ENCODE peak calls at places on chromosomes 11 and 22, in four cellular contexts. One of them, this sample, is unnamed.

GRCh38 chr22:36350751-36351594 is 36.8 kb downstream of the MYH9 start:
- DNase-seq in H1: no peak
- DNase-seq in HepG2: peak; percentile 91
- DNase-seq in K562: no peak
- DNase-seq in this sample: no peak

GRCh38 chr11:19768815-19769214 is 56.2 kb downstream of the NAV2 start:
- DNase-seq in H1: no peak
- DNase-seq in HepG2: no peak
- DNase-seq in K562: no peak
- DNase-seq in this sample: no peak

GRCh38 chr11:101553891-101554292 is 29.9 kb downstream of the TRPC6 start:
- DNase-seq in H1: no peak
- DNase-seq in HepG2: no peak
- DNase-seq in K562: no peak
- DNase-seq in this sample: peak; percentile 50

GRCh38 chr11:119993732-119994131 is 144.2 kb downstream of the TRIM29 start:
- DNase-seq in H1: no peak
- DNase-seq in HepG2: no peak
- DNase-seq in K562: no peak
- DNase-seq in this sample: no peak

GRCh38 chr22:19932367-19933206 is 9.0 kb upstream of the COMT start:
- DNase-seq in H1: no peak
- DNase-seq in HepG2: no peak
- DNase-seq in K562: no peak
- DNase-seq in this sample: no peak

GRCh38 chr11:130260735-130261134 is 54.0 kb downstream of the ZBTB44 start:
- DNase-seq in H1: no peak
- DNase-seq in HepG2: no peak
- DNase-seq in K562: no peak
- DNase-seq in this sample: no peak

GRCh38 chr11:77107950-77108349 is 5.3 kb downstream of the OMP start:
- DNase-seq in H1: no peak
- DNase-seq in HepG2: peak; percentile 60
- DNase-seq in K562: no peak
- DNase-seq in this sample: no peak

GRCh38 chr22:37986371-37986770 is 2.0 kb upstream of the SOX10 start:
- DNase-seq in H1: no peak
- DNase-seq in HepG2: no peak
- DNase-seq in K562: no peak
- DNase-seq in this sample: no peak

GRCh38 chr22:26756675-26757293 is 99.4 kb downstream of the MIAT start:
- DNase-seq in H1: peak; percentile 98
- DNase-seq in HepG2: no peak
- DNase-seq in K562: peak; percentile 82
- DNase-seq in this sample: no peak

GRCh38 chr22:49377306-49377705 is 450.4 kb downstream of the BRD1 start:
- DNase-seq in H1: no peak
- DNase-seq in HepG2: no peak
- DNase-seq in K562: no peak
- DNase-seq in this sample: no peak

GRCh38 chr11:126434950-126435335 is 79.5 kb downstream of the ST3GAL4 start:
- DNase-seq in H1: no peak
- DNase-seq in HepG2: no peak
- DNase-seq in K562: peak; percentile 59
- DNase-seq in this sample: no peak

GRCh38 chr11:94032066-94032465 is 10.9 kb downstream of the HEPHL1 start:
- DNase-seq in H1: no peak
- DNase-seq in HepG2: no peak
- DNase-seq in K562: no peak
- DNase-seq in this sample: no peak

GRCh38 chr11:130560000-130560852 is 111.8 kb downstream of the ADAMTS15 start:
- DNase-seq in H1: no peak
- DNase-seq in HepG2: no peak
- DNase-seq in K562: no peak
- DNase-seq in this sample: no peak

GRCh38 chr22:31436132-31436531 is 36.7 kb downstream of the DRG1 start:
- DNase-seq in H1: no peak
- DNase-seq in HepG2: no peak
- DNase-seq in K562: no peak
- DNase-seq in this sample: no peak

GRCh38 chr11:62603771-62604170 is 2.1 kb upstream of the MTA2 start:
- DNase-seq in H1: no peak
- DNase-seq in HepG2: no peak
- DNase-seq in K562: no peak
- DNase-seq in this sample: no peak

GRCh38 chr22:22143448-22143847 is 101.1 kb upstream of the VPREB1 start:
- DNase-seq in H1: no peak
- DNase-seq in HepG2: no peak
- DNase-seq in K562: no peak
- DNase-seq in this sample: no peak

GRCh38 chr11:122686106-122686505 is 30.6 kb downstream of the UBASH3B start:
- DNase-seq in H1: no peak
- DNase-seq in HepG2: no peak
- DNase-seq in K562: no peak
- DNase-seq in this sample: no peak

GRCh38 chr22:20582171-20582511 is 74.7 kb downstream of the MED15 start:
- DNase-seq in H1: peak; percentile 35
- DNase-seq in HepG2: no peak
- DNase-seq in K562: no peak
- DNase-seq in this sample: no peak

GRCh38 chr11:85663080-85663729 is 1.7 kb downstream of the CREBZF start:
- DNase-seq in H1: no peak
- DNase-seq in HepG2: no peak
- DNase-seq in K562: no peak
- DNase-seq in this sample: no peak

GRCh38 chr22:35437038-35437437 is 37.1 kb downstream of the MCM5 start:
- DNase-seq in H1: peak; percentile 88
- DNase-seq in HepG2: no peak
- DNase-seq in K562: peak; percentile 81
- DNase-seq in this sample: no peak

GRCh38 chr11:38818720-38819119 is 2220.7 kb upstream of the RAG2 start:
- DNase-seq in H1: no peak
- DNase-seq in HepG2: no peak
- DNase-seq in K562: no peak
- DNase-seq in this sample: no peak

GRCh38 chr11:911031-911889 is 650 bp upstream of the CHID1 start:
- DNase-seq in H1: no peak
- DNase-seq in HepG2: no peak
- DNase-seq in K562: peak; percentile 55
- DNase-seq in this sample: no peak

GRCh38 chr11:13963949-13964770 is 1.6 kb downstream of the SPON1 start:
- DNase-seq in H1: peak; percentile 78
- DNase-seq in HepG2: no peak
- DNase-seq in K562: no peak
- DNase-seq in this sample: no peak

GRCh38 chr11:63871962-63872832 is 33.3 kb downstream of the MARK2 start:
- DNase-seq in H1: no peak
- DNase-seq in HepG2: peak; percentile 96
- DNase-seq in K562: peak; percentile 85
- DNase-seq in this sample: peak; percentile 77

GRCh38 chr11:130208241-130209127 is 48.9 kb downstream of the ST14 start:
- DNase-seq in H1: no peak
- DNase-seq in HepG2: no peak
- DNase-seq in K562: no peak
- DNase-seq in this sample: no peak

GRCh38 chr22:22786301-22787115 is 101.1 kb upstream of the IGLL5 start:
- DNase-seq in H1: peak; percentile 33
- DNase-seq in HepG2: peak; percentile 20
- DNase-seq in K562: no peak
- DNase-seq in this sample: no peak

GRCh38 chr11:7004482-7004881 is 15.7 kb downstream of the ZNF214 start:
- DNase-seq in H1: no peak
- DNase-seq in HepG2: no peak
- DNase-seq in K562: no peak
- DNase-seq in this sample: no peak

DNA sequence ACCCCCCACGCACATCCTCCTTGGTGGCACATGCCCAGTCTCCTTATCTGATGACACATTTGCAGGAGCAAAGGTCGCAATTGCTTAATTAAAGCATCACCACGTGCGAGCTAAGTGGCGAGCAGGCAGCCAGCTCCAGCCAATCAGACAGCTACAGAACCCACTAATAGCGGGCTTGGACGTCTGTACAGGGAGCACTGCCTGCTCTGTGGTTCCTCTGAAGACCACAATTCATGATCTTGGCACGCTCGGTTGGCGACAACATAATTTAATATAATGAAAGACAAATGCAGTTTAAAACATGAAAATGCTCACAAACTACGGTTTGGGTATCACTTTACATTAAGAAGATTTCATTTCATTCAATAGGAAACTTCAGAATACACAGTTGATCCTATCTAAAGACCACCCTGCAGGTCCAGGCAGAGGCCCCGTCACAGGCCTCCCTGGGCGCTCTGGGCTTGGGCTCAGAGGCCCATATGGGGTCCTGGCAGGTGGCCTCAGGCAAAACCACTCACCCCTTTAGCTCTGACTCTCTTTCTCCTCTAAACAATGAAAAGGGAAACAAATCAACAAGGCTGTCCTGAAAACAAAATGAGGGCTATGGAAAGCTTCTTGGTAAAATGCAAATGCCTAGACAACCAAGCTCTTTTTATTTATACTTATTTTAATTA is 10.4 kb downstream of the PACSIN2 start:
- DNase-seq in H1: no peak
- DNase-seq in HepG2: peak; percentile 58
- DNase-seq in K562: no peak
- DNase-seq in this sample: no peak
- TF ChIP-seq HDAC6 in H1: no peak
- TF ChIP-seq HDAC6 in HepG2: no peak
- TF ChIP-seq HDAC6 in K562: no peak
- TF ChIP-seq HDAC6 in this sample: no peak

GRCh38 chr11:72904016-72904415 is 89.8 kb downstream of the ATG16L2 start:
- DNase-seq in H1: no peak
- DNase-seq in HepG2: no peak
- DNase-seq in K562: no peak
- DNase-seq in this sample: no peak

GRCh38 chr11:72897506-72897905 is 83.3 kb downstream of the ATG16L2 start:
- DNase-seq in H1: no peak
- DNase-seq in HepG2: no peak
- DNase-seq in K562: no peak
- DNase-seq in this sample: no peak

GRCh38 chr11:72901374-72901773 is 87.2 kb downstream of the ATG16L2 start:
- DNase-seq in H1: no peak
- DNase-seq in HepG2: no peak
- DNase-seq in K562: no peak
- DNase-seq in this sample: no peak

GRCh38 chr11:72896431-72896830 is 82.2 kb downstream of the ATG16L2 start:
- DNase-seq in H1: no peak
- DNase-seq in HepG2: no peak
- DNase-seq in K562: no peak
- DNase-seq in this sample: no peak

GRCh38 chr11:72899238-72899637 is 85.0 kb downstream of the ATG16L2 start:
- DNase-seq in H1: no peak
- DNase-seq in HepG2: no peak
- DNase-seq in K562: no peak
- DNase-seq in this sample: no peak
- TF ChIP-seq HDAC6 in H1: no peak
- TF ChIP-seq HDAC6 in HepG2: no peak
- TF ChIP-seq HDAC6 in K562: no peak
- TF ChIP-seq HDAC6 in this sample: no peak

DNA sequence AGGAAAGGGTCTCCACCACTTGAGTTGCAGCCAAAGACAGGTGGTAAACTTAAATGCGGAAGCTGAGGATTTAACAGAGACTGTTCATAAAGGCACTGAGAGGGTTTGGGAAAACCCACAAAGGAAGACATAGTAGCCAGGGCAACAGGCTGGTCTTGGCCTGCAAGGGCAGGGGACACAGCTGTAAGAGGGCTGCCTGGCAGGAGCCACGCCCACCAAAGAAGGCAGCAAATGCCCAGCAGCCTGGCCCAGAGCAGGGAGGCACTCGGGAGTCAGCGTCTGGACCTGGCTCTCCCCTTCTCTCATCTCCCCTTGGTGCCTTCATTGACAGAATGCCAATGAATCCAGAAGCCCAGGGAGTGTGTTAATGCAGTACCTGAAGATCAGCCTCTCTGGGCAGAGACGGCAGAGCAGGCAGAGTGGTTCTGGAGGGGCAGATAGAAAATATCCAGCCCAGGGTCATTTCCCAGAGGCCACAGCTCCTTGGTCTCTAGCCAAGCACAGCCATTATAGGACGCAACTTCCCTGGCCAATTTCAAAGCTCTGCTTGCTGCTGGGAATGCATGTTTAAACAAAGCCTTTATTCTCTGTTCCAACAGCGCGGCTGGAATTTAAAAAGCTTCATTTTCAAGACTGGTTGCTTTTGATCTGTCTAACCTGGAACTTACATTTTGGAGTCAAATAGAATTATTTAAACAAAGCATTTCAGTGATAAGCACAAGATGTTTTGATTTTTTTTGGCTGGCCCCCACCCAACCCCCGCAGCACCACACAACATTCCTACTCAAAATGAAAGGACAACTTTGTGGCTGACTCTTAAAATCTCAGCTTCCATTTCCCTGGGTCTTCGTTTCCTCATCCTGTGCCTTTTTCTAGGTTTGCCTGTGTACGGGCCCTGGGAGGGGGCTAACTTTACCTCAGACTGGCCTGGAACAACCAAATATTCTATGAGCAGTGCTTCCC is 125.6 kb upstream of the LMO1 start:
- DNase-seq in H1: no peak
- DNase-seq in HepG2: peak; percentile 76
- DNase-seq in K562: no peak
- DNase-seq in this sample: no peak
- TF ChIP-seq HDAC6 in H1: no peak
- TF ChIP-seq HDAC6 in HepG2: no peak
- TF ChIP-seq HDAC6 in K562: no peak
- TF ChIP-seq HDAC6 in this sample: no peak

GRCh38 chr11:70128435-70128906 is 50.4 kb downstream of the ANO1 start:
- DNase-seq in H1: no peak
- DNase-seq in HepG2: peak; percentile 14
- DNase-seq in K562: no peak
- DNase-seq in this sample: no peak
- TF ChIP-seq HDAC6 in H1: no peak
- TF ChIP-seq HDAC6 in HepG2: no peak
- TF ChIP-seq HDAC6 in K562: no peak
- TF ChIP-seq HDAC6 in this sample: no peak

GRCh38 chr11:47850337-47850736 is 2.2 kb upstream of the NUP160 start:
- DNase-seq in H1: no peak
- DNase-seq in HepG2: no peak
- DNase-seq in K562: no peak
- DNase-seq in this sample: no peak

GRCh38 chr11:47847892-47848635 is at the start of gene NUP160:
- DNase-seq in H1: peak; percentile 95
- DNase-seq in HepG2: peak; percentile 50
- DNase-seq in K562: peak; percentile 92
- DNase-seq in this sample: no peak

GRCh38 chr11:47848636-47849155 is 546 bp upstream of the NUP160 start:
- DNase-seq in H1: no peak
- DNase-seq in HepG2: no peak
- DNase-seq in K562: no peak
- DNase-seq in this sample: no peak

GRCh38 chr11:47846998-47847397 is 1.2 kb downstream of the NUP160 start:
- DNase-seq in H1: no peak
- DNase-seq in HepG2: peak; percentile 34
- DNase-seq in K562: no peak
- DNase-seq in this sample: no peak

GRCh38 chr11:47847537-47847891 is 636 bp downstream of the NUP160 start:
- DNase-seq in H1: no peak
- DNase-seq in HepG2: no peak
- DNase-seq in K562: no peak
- DNase-seq in this sample: no peak
- TF ChIP-seq HDAC6 in H1: no peak
- TF ChIP-seq HDAC6 in HepG2: no peak
- TF ChIP-seq HDAC6 in K562: no peak
- TF ChIP-seq HDAC6 in this sample: no peak